ENCODE peak calls at places on chromosome 6, in ten cellular contexts. One of them, this sample, is unnamed. For H3K4me1, the result is how much of the 10 kb centered on the place peaks cover.

GRCh38 chr6:129460151-129460550 is 249.8 kb downstream of the ARHGAP18 start:
- DNase-seq in endodermal cell: no peak
- DNase-seq in left ventricle myocardium inferior: no peak
- DNase-seq in thoracic aorta: no peak
- DNase-seq in cardiac muscle cell: no peak
- DNase-seq in BE2C: no peak
- DNase-seq in pancreas: no peak
- DNase-seq in tibial nerve: no peak
- DNase-seq in OCI-LY7: no peak
- DNase-seq in GM23248: no peak
- DNase-seq in this sample: no peak

GRCh38 chr6:151240036-151240685 is 394 bp downstream of the AKAP12 start:
- DNase-seq in endodermal cell: peak
- DNase-seq in OCI-LY7: no peak
- DNase-seq in tibial nerve: peak
- DNase-seq in left ventricle myocardium inferior: peak
- DNase-seq in BE2C: peak
- DNase-seq in cardiac muscle cell: peak
- DNase-seq in GM23248: peak
- DNase-seq in pancreas: peak
- DNase-seq in thoracic aorta: peak
- DNase-seq in this sample: peak

GRCh38 chr6:80425089-80425823 is 318.8 kb downstream of the BCKDHB start:
- DNase-seq in GM23248: peak
- DNase-seq in BE2C: no peak
- DNase-seq in left ventricle myocardium inferior: no peak
- DNase-seq in pancreas: no peak
- DNase-seq in cardiac muscle cell: peak
- DNase-seq in tibial nerve: no peak
- DNase-seq in endodermal cell: no peak
- DNase-seq in OCI-LY7: no peak
- DNase-seq in thoracic aorta: no peak
- DNase-seq in this sample: no peak

GRCh38 chr6:33271098-33271607 is 523 bp downstream of the VPS52 start:
- DNase-seq in BE2C: no peak
- DNase-seq in pancreas: no peak
- DNase-seq in thoracic aorta: no peak
- DNase-seq in GM23248: peak
- DNase-seq in left ventricle myocardium inferior: no peak
- DNase-seq in cardiac muscle cell: no peak
- DNase-seq in tibial nerve: no peak
- DNase-seq in endodermal cell: no peak
- DNase-seq in OCI-LY7: no peak
- DNase-seq in this sample: no peak

GRCh38 chr6:74657033-74657432 is 548.8 kb downstream of the COL12A1 start:
- DNase-seq in GM23248: peak
- DNase-seq in OCI-LY7: no peak
- DNase-seq in BE2C: no peak
- DNase-seq in tibial nerve: no peak
- DNase-seq in pancreas: no peak
- DNase-seq in thoracic aorta: no peak
- DNase-seq in left ventricle myocardium inferior: no peak
- DNase-seq in endodermal cell: no peak
- DNase-seq in cardiac muscle cell: no peak
- DNase-seq in this sample: no peak

GRCh38 chr6:140017470-140017869 is 643.0 kb upstream of the CITED2 start:
- DNase-seq in tibial nerve: no peak
- DNase-seq in left ventricle myocardium inferior: no peak
- DNase-seq in OCI-LY7: no peak
- DNase-seq in endodermal cell: no peak
- DNase-seq in BE2C: no peak
- DNase-seq in GM23248: no peak
- DNase-seq in cardiac muscle cell: peak
- DNase-seq in pancreas: no peak
- DNase-seq in thoracic aorta: no peak
- DNase-seq in this sample: no peak

GRCh38 chr6:36769676-36770499 is 69.4 kb downstream of the CPNE5 start:
- DNase-seq in OCI-LY7: peak
- DNase-seq in pancreas: no peak
- DNase-seq in endodermal cell: peak
- DNase-seq in tibial nerve: no peak
- DNase-seq in GM23248: peak
- DNase-seq in BE2C: no peak
- DNase-seq in thoracic aorta: no peak
- DNase-seq in cardiac muscle cell: peak
- DNase-seq in left ventricle myocardium inferior: no peak
- DNase-seq in this sample: no peak

GRCh38 chr6:87919416-87919815 is 128.2 kb upstream of the SPACA1 start:
- DNase-seq in endodermal cell: no peak
- DNase-seq in cardiac muscle cell: no peak
- DNase-seq in OCI-LY7: peak
- DNase-seq in tibial nerve: no peak
- DNase-seq in pancreas: no peak
- DNase-seq in GM23248: no peak
- DNase-seq in thoracic aorta: no peak
- DNase-seq in BE2C: no peak
- DNase-seq in left ventricle myocardium inferior: no peak
- DNase-seq in this sample: no peak

GRCh38 chr6:147142684-147143245 is 61.5 kb upstream of the STXBP5 start:
- DNase-seq in BE2C: no peak
- DNase-seq in GM23248: no peak
- DNase-seq in tibial nerve: no peak
- DNase-seq in endodermal cell: no peak
- DNase-seq in OCI-LY7: no peak
- DNase-seq in thoracic aorta: no peak
- DNase-seq in pancreas: no peak
- DNase-seq in cardiac muscle cell: no peak
- DNase-seq in left ventricle myocardium inferior: no peak
- DNase-seq in this sample: no peak

DNA sequence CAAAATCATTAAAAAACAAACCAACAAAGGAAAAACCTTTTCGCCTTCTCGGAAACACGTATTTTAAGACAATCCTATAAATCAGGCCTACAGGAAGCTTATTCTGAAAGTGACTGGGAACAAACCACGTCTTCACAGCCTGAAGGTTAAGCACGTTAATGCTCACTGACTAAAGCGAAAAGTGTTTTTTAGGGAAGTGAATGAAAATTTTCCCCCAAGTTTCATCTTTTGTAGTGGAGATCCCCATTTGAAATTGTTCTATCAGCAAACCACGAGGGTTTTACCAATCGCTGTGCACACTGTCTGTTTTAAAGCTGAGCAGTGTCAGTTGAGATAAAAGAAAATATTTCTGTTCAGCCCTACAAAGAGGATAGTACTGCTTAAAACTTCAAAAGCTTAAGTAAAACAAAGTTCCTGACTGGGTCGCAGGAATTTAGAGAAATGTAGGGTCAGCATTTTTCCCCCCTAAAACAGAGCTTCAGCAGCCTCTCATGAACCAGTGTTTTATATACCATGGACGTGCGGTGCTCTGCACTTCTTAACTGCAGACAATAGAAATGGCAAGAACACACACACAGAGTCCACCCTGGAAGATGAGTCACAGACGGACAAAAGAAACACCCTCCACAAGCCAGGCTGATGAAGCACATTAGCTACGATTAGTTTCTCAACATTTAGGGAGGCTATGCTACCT is 34.9 kb downstream of the SLC22A23 start:
- DNase-seq in pancreas: no peak
- DNase-seq in OCI-LY7: no peak
- DNase-seq in thoracic aorta: no peak
- DNase-seq in GM23248: peak
- DNase-seq in tibial nerve: no peak
- DNase-seq in BE2C: no peak
- DNase-seq in cardiac muscle cell: peak
- DNase-seq in endodermal cell: no peak
- DNase-seq in left ventricle myocardium inferior: no peak
- DNase-seq in this sample: no peak
- H3K4me1 ChIP-seq in pancreas: under half
- H3K4me1 ChIP-seq in OCI-LY7: under half
- H3K4me1 ChIP-seq in thoracic aorta: under half
- H3K4me1 ChIP-seq in GM23248: half or more
- H3K4me1 ChIP-seq in tibial nerve: under half
- H3K4me1 ChIP-seq in BE2C: under half
- H3K4me1 ChIP-seq in cardiac muscle cell: under half
- H3K4me1 ChIP-seq in endodermal cell: under half
- H3K4me1 ChIP-seq in left ventricle myocardium inferior: under half
- H3K4me1 ChIP-seq in this sample: under half

GRCh38 chr6:110878751-110879539 is 4.4 kb downstream of the AMD1 start:
- DNase-seq in left ventricle myocardium inferior: no peak
- DNase-seq in BE2C: peak
- DNase-seq in cardiac muscle cell: peak
- DNase-seq in endodermal cell: peak
- DNase-seq in tibial nerve: peak
- DNase-seq in OCI-LY7: peak
- DNase-seq in pancreas: no peak
- DNase-seq in GM23248: peak
- DNase-seq in thoracic aorta: no peak
- DNase-seq in this sample: no peak
- H3K4me1 ChIP-seq in left ventricle myocardium inferior: half or more
- H3K4me1 ChIP-seq in BE2C: under half
- H3K4me1 ChIP-seq in cardiac muscle cell: half or more
- H3K4me1 ChIP-seq in endodermal cell: under half
- H3K4me1 ChIP-seq in tibial nerve: under half
- H3K4me1 ChIP-seq in OCI-LY7: half or more
- H3K4me1 ChIP-seq in pancreas: under half
- H3K4me1 ChIP-seq in GM23248: half or more
- H3K4me1 ChIP-seq in thoracic aorta: under half
- H3K4me1 ChIP-seq in this sample: under half

DNA sequence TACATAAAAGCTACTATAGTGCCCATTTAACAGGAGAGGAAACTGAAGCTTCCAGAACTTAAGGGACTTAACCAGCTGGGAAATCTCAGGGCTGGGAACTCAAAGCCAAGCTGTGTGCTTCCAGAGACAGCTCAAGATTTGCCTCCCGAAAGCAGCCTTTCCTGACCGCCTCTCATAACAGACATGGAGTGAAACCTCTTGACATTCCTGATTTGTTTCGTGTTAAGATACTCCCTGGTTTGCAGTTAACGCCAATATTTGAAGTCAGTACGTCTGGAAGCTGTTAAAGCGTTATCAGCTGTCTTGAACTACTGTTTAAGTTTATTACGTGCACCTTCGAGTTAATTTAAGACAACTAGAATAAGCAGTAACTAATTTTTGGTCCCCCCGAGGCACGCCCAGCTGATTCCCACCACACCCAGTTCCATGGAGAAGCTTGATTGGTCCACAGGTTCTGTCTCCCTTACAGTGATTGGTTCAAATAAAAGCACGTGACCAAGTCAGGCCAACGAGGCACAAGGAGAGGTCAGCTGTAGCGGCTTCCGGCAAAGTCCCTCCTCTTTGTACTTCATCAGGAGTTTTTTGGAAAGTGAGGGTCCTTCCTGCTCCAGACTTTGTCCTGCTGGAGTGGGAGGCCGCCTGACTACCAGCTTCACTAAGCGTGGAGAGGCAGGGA is 8.9 kb upstream of the TCP11 start:
- DNase-seq in thoracic aorta: no peak
- DNase-seq in cardiac muscle cell: no peak
- DNase-seq in pancreas: no peak
- DNase-seq in left ventricle myocardium inferior: no peak
- DNase-seq in GM23248: no peak
- DNase-seq in BE2C: no peak
- DNase-seq in tibial nerve: no peak
- DNase-seq in OCI-LY7: no peak
- DNase-seq in endodermal cell: peak
- DNase-seq in this sample: no peak
- H3K4me1 ChIP-seq in thoracic aorta: under half
- H3K4me1 ChIP-seq in cardiac muscle cell: under half
- H3K4me1 ChIP-seq in pancreas: under half
- H3K4me1 ChIP-seq in left ventricle myocardium inferior: under half
- H3K4me1 ChIP-seq in GM23248: under half
- H3K4me1 ChIP-seq in BE2C: under half
- H3K4me1 ChIP-seq in tibial nerve: under half
- H3K4me1 ChIP-seq in OCI-LY7: under half
- H3K4me1 ChIP-seq in endodermal cell: under half
- H3K4me1 ChIP-seq in this sample: under half

GRCh38 chr6:134676307-134677281 is 273.3 kb downstream of the ALDH8A1 start:
- DNase-seq in tibial nerve: no peak
- DNase-seq in left ventricle myocardium inferior: no peak
- DNase-seq in OCI-LY7: no peak
- DNase-seq in BE2C: no peak
- DNase-seq in GM23248: no peak
- DNase-seq in endodermal cell: no peak
- DNase-seq in thoracic aorta: no peak
- DNase-seq in cardiac muscle cell: peak
- DNase-seq in pancreas: no peak
- DNase-seq in this sample: no peak

GRCh38 chr6:134678436-134678889 is 271.4 kb downstream of the ALDH8A1 start:
- DNase-seq in tibial nerve: no peak
- DNase-seq in OCI-LY7: no peak
- DNase-seq in thoracic aorta: no peak
- DNase-seq in pancreas: peak
- DNase-seq in GM23248: no peak
- DNase-seq in left ventricle myocardium inferior: peak
- DNase-seq in endodermal cell: no peak
- DNase-seq in cardiac muscle cell: peak
- DNase-seq in BE2C: peak
- DNase-seq in this sample: peak

GRCh38 chr6:134680021-134680420 is 269.9 kb downstream of the ALDH8A1 start:
- DNase-seq in pancreas: no peak
- DNase-seq in OCI-LY7: no peak
- DNase-seq in left ventricle myocardium inferior: no peak
- DNase-seq in cardiac muscle cell: no peak
- DNase-seq in tibial nerve: no peak
- DNase-seq in BE2C: no peak
- DNase-seq in GM23248: no peak
- DNase-seq in thoracic aorta: no peak
- DNase-seq in endodermal cell: no peak
- DNase-seq in this sample: no peak

GRCh38 chr6:134683783-134684765 is 265.8 kb downstream of the ALDH8A1 start:
- DNase-seq in GM23248: peak
- DNase-seq in left ventricle myocardium inferior: no peak
- DNase-seq in tibial nerve: no peak
- DNase-seq in BE2C: no peak
- DNase-seq in endodermal cell: no peak
- DNase-seq in cardiac muscle cell: peak
- DNase-seq in thoracic aorta: no peak
- DNase-seq in pancreas: no peak
- DNase-seq in OCI-LY7: no peak
- DNase-seq in this sample: no peak

DNA sequence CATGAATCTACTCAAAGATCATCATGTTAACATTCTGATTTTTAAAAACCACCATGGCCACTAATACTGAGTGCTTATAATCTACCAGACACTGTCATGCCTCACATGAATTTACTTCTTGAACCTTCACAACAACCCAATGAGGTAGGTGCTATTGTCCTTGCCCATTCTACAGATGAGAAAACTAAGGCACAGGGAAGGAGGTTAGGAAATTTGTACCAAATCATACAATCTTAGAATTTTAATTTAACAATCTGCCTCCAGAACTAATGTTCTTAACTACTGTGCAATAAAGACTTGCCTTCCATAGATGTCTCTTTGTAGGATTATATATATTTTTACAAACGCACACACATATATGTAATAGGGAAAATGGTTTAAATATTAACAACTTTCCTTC is 269.5 kb downstream of the ALDH8A1 start:
- DNase-seq in GM23248: no peak
- DNase-seq in pancreas: no peak
- DNase-seq in left ventricle myocardium inferior: no peak
- DNase-seq in cardiac muscle cell: no peak
- DNase-seq in OCI-LY7: no peak
- DNase-seq in endodermal cell: no peak
- DNase-seq in thoracic aorta: no peak
- DNase-seq in tibial nerve: no peak
- DNase-seq in BE2C: no peak
- DNase-seq in this sample: no peak
- H3K4me1 ChIP-seq in GM23248: under half
- H3K4me1 ChIP-seq in pancreas: under half
- H3K4me1 ChIP-seq in left ventricle myocardium inferior: under half
- H3K4me1 ChIP-seq in cardiac muscle cell: under half
- H3K4me1 ChIP-seq in OCI-LY7: under half
- H3K4me1 ChIP-seq in endodermal cell: under half
- H3K4me1 ChIP-seq in thoracic aorta: under half
- H3K4me1 ChIP-seq in tibial nerve: under half
- H3K4me1 ChIP-seq in BE2C: under half
- H3K4me1 ChIP-seq in this sample: under half

This sample was measured in ovary.